ENCODE peak calls at places on chromosomes 7 and 10, in five cellular contexts. C is DMS153; K is Peyer's patch; N is heart right ventricle; P is naive thymus-derived CD8-positive, alpha-beta T cell. V is an unnamed sample.

GRCh38 chr10:115001506-115002381 is 63.7 kb downstream of the TRUB1 start:
- DNase-seq in C (no peak), P (no peak), K (peak), N (no peak), V (no peak)

GRCh38 chr10:70742537-70743429 is 42.4 kb downstream of the TBATA start:
- DNase-seq in C (no peak), K (peak), N (peak), P (no peak), V (no peak)

GRCh38 chr7:112462236-112462635 is 12.0 kb downstream of the IFRD1 start:
- DNase-seq in C (peak), K (peak), P (no peak), N (no peak), V (no peak)

GRCh38 chr7:104661575-104661974 is 333.2 kb downstream of the LHFPL3 start:
- DNase-seq in C (no peak), P (no peak), K (no peak), N (no peak), V (no peak)

GRCh38 chr7:114856625-114857024 is 65.3 kb upstream of the MDFIC start:
- DNase-seq in K (no peak), N (no peak), C (no peak), P (no peak), V (no peak)

GRCh38 chr10:124949543-124949942 is 7.6 kb downstream of the ZRANB1 start:
- DNase-seq in P (no peak), N (no peak), K (no peak), C (no peak), V (no peak)

GRCh38 chr10:98919899-98920298 is 315.8 kb downstream of the HPSE2 start:
- DNase-seq in P (no peak), C (no peak), N (no peak), K (no peak), V (no peak)

GRCh38 chr10:31004611-31005193 is 27.0 kb downstream of the ZNF438 start:
- DNase-seq in K (no peak), C (no peak), N (no peak), P (no peak), V (no peak)

GRCh38 chr7:1847260-1848001 is 177.4 kb downstream of the ELFN1 start:
- DNase-seq in N (peak), K (no peak), C (no peak), P (no peak), V (no peak)

GRCh38 chr7:136399378-136399777 is 422.2 kb upstream of the MTPN start:
- DNase-seq in P (no peak), N (no peak), C (no peak), K (no peak), V (no peak)

GRCh38 chr10:77325233-77325537 is 312.4 kb downstream of the KCNMA1 start:
- DNase-seq in N (no peak), K (no peak), C (peak), P (no peak), V (no peak)

GRCh38 chr10:29068302-29068701 is 220.6 kb upstream of the LYZL1 start:
- DNase-seq in P (no peak), C (no peak), N (no peak), K (no peak), V (no peak)

GRCh38 chr10:31554556-31554955 is 235.5 kb downstream of the ZEB1 start:
- DNase-seq in C (no peak), K (no peak), P (no peak), N (no peak), V (no peak)

GRCh38 chr7:157412021-157412443 is 75.2 kb downstream of the DNAJB6 start:
- DNase-seq in K (no peak), C (no peak), N (no peak), P (no peak), V (no peak)

GRCh38 chr10:120732067-120732466 is 119.1 kb upstream of the WDR11 start:
- DNase-seq in C (no peak), N (no peak), P (no peak), K (no peak), V (no peak)

GRCh38 chr10:34905200-34905927 is 90.3 kb upstream of the PARD3 start:
- DNase-seq in C (no peak), P (no peak), K (peak), N (no peak), V (no peak)

GRCh38 chr10:24503627-24504320 is 219.9 kb downstream of the ARHGAP21 start:
- DNase-seq in N (no peak), P (no peak), K (peak), C (no peak), V (peak)

GRCh38 chr7:42126475-42127231 is 110.4 kb downstream of the GLI3 start:
- DNase-seq in P (no peak), C (no peak), N (no peak), K (no peak), V (no peak)

GRCh38 chr10:112546474-112546873 is 99.5 kb downstream of the VTI1A start:
- DNase-seq in C (no peak), K (no peak), P (no peak), N (no peak), V (no peak)

GRCh38 chr7:75711634-75712494 is 26.9 kb downstream of the HIP1 start:
- DNase-seq in K (no peak), N (no peak), P (no peak), C (no peak), V (no peak)

GRCh38 chr10:34022195-34022594 is 687.7 kb upstream of the NRP1 start:
- DNase-seq in K (no peak), P (no peak), C (no peak), N (no peak), V (no peak)

GRCh38 chr10:92126100-92126650 is 164.7 kb downstream of the CPEB3 start:
- DNase-seq in K (no peak), C (no peak), P (no peak), N (no peak), V (no peak)

GRCh38 chr10:97341416-97341815 is 6.9 kb upstream of the FRAT2 start:
- DNase-seq in K (no peak), P (no peak), C (no peak), N (no peak), V (no peak)

GRCh38 chr7:129986600-129986999 is 33.8 kb upstream of the UBE2H start:
- DNase-seq in P (no peak), K (no peak), N (no peak), C (no peak), V (no peak)

GRCh38 chr7:84613411-84613810 is 418.8 kb upstream of the SEMA3A start:
- DNase-seq in N (no peak), P (no peak), K (no peak), C (no peak), V (no peak)